ENCODE peak calls at places on chromosome 12, in seven cellular contexts. S is effector memory CD4-positive, alpha-beta T cell; Z is body of pancreas; R is prostate gland; D is IMR-90; L is pancreas; G is heart right ventricle. V is an unnamed sample. For H3K9me3, the result is how much of the 10 kb centered on the place peaks cover.

GRCh38 chr12:6201775-6202292 is 1.6 kb downstream of the CD9 start:
- DNase-seq in L (no peak), R (no peak), D (no peak), G (no peak), S (no peak), Z (no peak), V (peak)

GRCh38 chr12:129531004-129531403 is 372.8 kb downstream of the TMEM132D start:
- DNase-seq in S (no peak), Z (peak), R (no peak), G (no peak), L (no peak), D (no peak), V (no peak)

GRCh38 chr12:8922544-8922943 is 8.2 kb downstream of the PHC1 start:
- DNase-seq in Z (no peak), G (no peak), D (no peak), L (no peak), R (no peak), S (no peak), V (no peak)

GRCh38 chr12:3273409-3273853 is 196.3 kb downstream of the TSPAN9 start:
- DNase-seq in R (no peak), D (peak), L (no peak), Z (no peak), G (no peak), S (no peak), V (no peak)

GRCh38 chr12:116969615-116970575 is 59.1 kb downstream of the FBXW8 start:
- DNase-seq in G (peak), Z (peak), S (no peak), L (no peak), R (no peak), D (no peak), V (no peak)

GRCh38 chr12:131831021-131831571 is 2.9 kb downstream of the MMP17 start:
- DNase-seq in S (no peak), G (no peak), R (no peak), D (no peak), L (peak), Z (no peak), V (no peak)

GRCh38 chr12:131855521-131856142 is 27.4 kb downstream of the MMP17 start:
- DNase-seq in D (no peak), Z (no peak), L (peak), R (no peak), S (no peak), G (no peak), V (no peak)

GRCh38 chr12:42222724-42223123 is 15.3 kb downstream of the YAF2 start:
- DNase-seq in D (no peak), S (no peak), G (no peak), Z (no peak), R (no peak), L (no peak), V (no peak)

GRCh38 chr12:98870521-98870920 is 225.4 kb downstream of the APAF1 start:
- DNase-seq in S (no peak), L (no peak), D (no peak), R (no peak), G (no peak), Z (no peak), V (no peak)

GRCh38 chr12:107684990-107685359 is 624 bp upstream of the PWP1 start:
- DNase-seq in D (peak), G (no peak), R (no peak), L (no peak), S (no peak), Z (no peak), V (no peak)

GRCh38 chr12:131074221-131075083 is 120.7 kb downstream of the ADGRD1 start:
- DNase-seq in L (no peak), D (no peak), G (peak), R (no peak), Z (no peak), S (no peak), V (peak)

GRCh38 chr12:53215497-53215896 is 8.4 kb upstream of the ITGB7 start:
- DNase-seq in S (no peak), D (no peak), Z (no peak), G (no peak), R (no peak), L (no peak), V (no peak)

GRCh38 chr12:113056631-113057488 is at the start of gene DTX1:
- DNase-seq in G (peak), R (no peak), S (peak), L (peak), D (no peak), Z (peak), V (peak)

GRCh38 chr12:113577464-113578121 is 105.9 kb upstream of the LHX5 start:
- DNase-seq in S (no peak), R (no peak), G (no peak), L (no peak), D (no peak), Z (no peak), V (no peak)

GRCh38 chr12:12190087-12190809 is 76.6 kb downstream of the LRP6 start:
- DNase-seq in Z (no peak), G (no peak), L (no peak), S (no peak), D (no peak), R (no peak), V (no peak)

GRCh38 chr12:55996201-55996714 is 818 bp upstream of the SUOX start:
- DNase-seq in S (peak), L (no peak), Z (peak), G (no peak), D (peak), R (peak), V (peak)

GRCh38 chr12:120290541-120291312 is 976 bp downstream of the RNU4-2 start:
- DNase-seq in G (no peak), S (peak), D (no peak), Z (peak), R (peak), L (no peak), V (no peak)

GRCh38 chr12:75974323-75975273 is 57.0 kb downstream of the PHLDA1 start:
- DNase-seq in S (no peak), D (no peak), Z (no peak), L (no peak), G (no peak), R (no peak), V (peak)

GRCh38 chr12:92432724-92433281 is 270.0 kb upstream of the PLEKHG7 start:
- DNase-seq in R (no peak), L (no peak), S (no peak), Z (no peak), G (no peak), D (no peak), V (no peak)

GRCh38 chr12:13581031-13581430 is 384.5 kb downstream of the EMP1 start:
- DNase-seq in R (no peak), G (no peak), D (no peak), Z (no peak), S (no peak), L (no peak), V (no peak)

GRCh38 chr12:120150919-120151525 is 34.5 kb upstream of the RAB35 start:
- DNase-seq in L (no peak), Z (no peak), S (no peak), G (no peak), D (no peak), R (no peak), V (no peak)

GRCh38 chr12:32541754-32542374 is 137.2 kb upstream of the DNM1L start:
- DNase-seq in Z (no peak), S (no peak), R (no peak), D (no peak), G (no peak), L (no peak), V (no peak)

GRCh38 chr12:80857311-80857710 is 80.4 kb downstream of the LIN7A start:
- DNase-seq in S (no peak), R (no peak), L (no peak), Z (no peak), D (peak), G (no peak), V (no peak)

GRCh38 chr12:98595152-98595988 is 1.9 kb downstream of the SLC25A3 start:
- DNase-seq in D (peak), S (peak), G (no peak), R (no peak), L (no peak), Z (no peak), V (no peak)

GRCh38 chr12:49789992-49790391 is 38.2 kb downstream of the NCKAP5L start:
- DNase-seq in R (no peak), G (no peak), L (no peak), D (no peak), S (no peak), Z (no peak), V (no peak)

GRCh38 chr12:46442239-46442638 is 69.7 kb upstream of the SLC38A2 start:
- DNase-seq in D (peak), S (no peak), Z (no peak), G (no peak), R (no peak), L (no peak), V (no peak)

GRCh38 chr12:80622271-80622670 is 85.2 kb upstream of the MYF6 start:
- DNase-seq in L (no peak), R (no peak), G (no peak), D (no peak), S (no peak), Z (no peak), V (no peak)

GRCh38 chr12:51307655-51308593 is 16.1 kb downstream of the BIN2 start:
- DNase-seq in G (no peak), Z (peak), S (no peak), L (no peak), D (peak), R (peak), V (no peak)

GRCh38 chr12:113770389-113770865 is 195.7 kb downstream of the RBM19 start:
- DNase-seq in D (no peak), L (no peak), R (no peak), G (no peak), Z (no peak), S (no peak), V (no peak)

GRCh38 chr12:11580125-11580751 is 69.2 kb upstream of the ETV6 start:
- DNase-seq in L (no peak), Z (peak), S (no peak), D (peak), R (peak), G (no peak), V (peak)

GRCh38 chr12:76038176-76038575 is 6.6 kb upstream of the PHLDA1 start:
- DNase-seq in D (no peak), Z (no peak), S (no peak), L (no peak), R (no peak), G (no peak), V (no peak)

GRCh38 chr12:115355301-115355700 is 671.3 kb upstream of the TBX3 start:
- DNase-seq in D (peak), Z (no peak), R (no peak), G (no peak), L (no peak), S (no peak), V (no peak)

GRCh38 chr12:130480887-130481286 is 143.2 kb downstream of the PIWIL1 start:
- DNase-seq in R (no peak), L (no peak), D (no peak), S (no peak), G (no peak), Z (no peak), V (no peak)

GRCh38 chr12:78057075-78057474 is 226.4 kb downstream of the NAV3 start:
- DNase-seq in L (no peak), D (no peak), G (no peak), R (no peak), S (no peak), Z (no peak), V (no peak)

GRCh38 chr12:77064891-77065360 is 443 bp downstream of the E2F7 start:
- DNase-seq in D (no peak), S (no peak), L (peak), Z (no peak), G (no peak), R (no peak), V (no peak)

GRCh38 chr12:94513527-94513926 is 53.9 kb upstream of the CEP83 start:
- DNase-seq in D (no peak), Z (no peak), L (no peak), G (no peak), R (no peak), S (no peak), V (no peak)

GRCh38 chr12:46964496-46965098 is 114.8 kb upstream of the PCED1B start:
- DNase-seq in S (no peak), G (no peak), D (peak), L (no peak), Z (peak), R (no peak), V (no peak)

GRCh38 chr12:24718641-24719040 is 230.3 kb downstream of the BCAT1 start:
- DNase-seq in L (no peak), Z (no peak), R (no peak), S (no peak), D (no peak), G (no peak), V (no peak)

GRCh38 chr12:89364058-89364457 is 11.8 kb upstream of the DUSP6 start:
- DNase-seq in R (no peak), Z (no peak), S (no peak), L (no peak), G (no peak), D (no peak), V (no peak)

GRCh38 chr12:22050078-22050477 is 4.1 kb downstream of the CMAS start:
- DNase-seq in S (no peak), L (no peak), D (no peak), Z (no peak), G (no peak), R (no peak), V (no peak)

GRCh38 chr12:22048351-22049041 is 2.5 kb downstream of the CMAS start:
- DNase-seq in Z (no peak), S (no peak), R (no peak), L (no peak), D (no peak), G (no peak), V (no peak)

GRCh38 chr12:22046090-22046967 is at the start of gene CMAS:
- DNase-seq in L (peak), G (peak), R (peak), D (peak), S (peak), Z (peak), V (peak)

GRCh38 chr12:22046968-22047390 is 961 bp downstream of the CMAS start:
- DNase-seq in D (peak), L (no peak), S (no peak), G (no peak), Z (no peak), R (no peak), V (no peak)

DNA sequence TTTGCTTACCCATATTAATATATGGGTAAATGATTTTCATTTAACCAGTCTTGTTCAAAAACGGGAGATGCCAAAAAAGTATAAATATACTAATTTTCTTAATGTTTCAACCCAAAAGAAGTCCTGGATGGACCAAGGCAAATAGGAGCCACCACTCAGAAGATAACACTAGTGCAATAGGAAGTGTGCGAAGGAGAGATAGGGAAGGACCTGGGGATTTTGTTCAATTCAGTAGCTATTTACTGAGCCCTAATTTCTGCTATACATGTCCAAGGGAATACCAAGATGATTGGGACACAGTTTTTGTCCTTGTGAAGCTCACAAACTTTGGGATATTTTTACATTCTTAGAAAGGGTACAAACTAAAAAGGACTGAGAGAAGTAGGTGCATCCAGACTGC is 1.5 kb downstream of the CMAS start:
- DNase-seq in R (no peak), S (no peak), L (no peak), D (no peak), Z (no peak), G (no peak), V (no peak)
- H3K4me3 ChIP-seq in R (peak), S (no peak), L (peak), D (no peak), Z (no peak), G (no peak), V (no peak)

DNA sequence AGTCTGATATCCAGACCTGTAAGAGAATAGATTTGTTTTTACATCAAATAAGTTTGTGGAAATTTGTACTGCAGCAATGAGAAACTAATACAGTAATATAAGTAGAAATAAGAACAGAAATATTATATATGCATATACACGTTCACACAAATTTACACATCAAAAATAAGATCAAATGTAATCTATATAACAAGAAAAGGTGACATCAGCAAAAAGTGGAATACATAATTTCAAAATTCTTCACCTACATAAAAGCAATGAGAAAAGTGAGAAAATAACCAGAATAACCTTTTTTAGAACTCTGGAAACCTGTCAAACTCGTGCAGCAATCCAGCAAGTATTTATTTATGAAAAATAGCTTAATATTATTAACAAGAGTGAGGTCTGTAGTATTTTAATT is 1124.6 kb upstream of the ATXN7L3B start:
- DNase-seq in Z (no peak), S (no peak), R (no peak), D (no peak), L (no peak), G (no peak), V (no peak)
- H3K9me3 ChIP-seq in Z (under half), S (under half), R (under half), D (under half), L (under half), G (under half), V (under half)

DNA sequence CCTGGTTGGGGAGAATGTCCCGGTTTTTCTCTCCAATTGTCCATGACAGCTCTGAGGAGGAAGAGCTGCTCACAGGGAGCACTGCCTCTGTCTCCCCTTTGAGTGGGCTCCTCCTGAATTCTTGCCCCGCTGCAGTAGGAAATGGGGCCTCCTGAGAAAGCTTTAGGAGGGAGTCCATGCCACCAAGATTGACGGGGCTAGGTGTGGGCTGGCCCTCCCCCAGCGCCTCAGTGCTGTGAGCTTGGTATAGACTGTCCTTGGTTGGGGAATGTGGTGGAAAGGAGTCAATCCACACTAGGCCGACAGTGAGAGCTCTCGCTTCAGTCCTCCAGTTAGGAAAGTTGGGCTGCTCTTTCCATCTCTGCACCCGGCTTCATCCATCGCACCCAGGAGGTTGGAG is 23.4 kb upstream of the CTDSP2 start:
- DNase-seq in G (no peak), D (no peak), L (no peak), R (no peak), S (no peak), Z (no peak), V (no peak)
- H3K27ac ChIP-seq in G (no peak), D (no peak), L (no peak), R (no peak), S (no peak), Z (no peak), V (no peak)

GRCh38 chr12:122226366-122227222 is 742 bp upstream of the DIABLO start:
- DNase-seq in S (no peak), D (no peak), L (no peak), R (no peak), Z (no peak), G (no peak), V (no peak)
- H3K4me3 ChIP-seq in S (peak), D (peak), L (peak), R (peak), Z (no peak), G (peak), V (peak)

DNA sequence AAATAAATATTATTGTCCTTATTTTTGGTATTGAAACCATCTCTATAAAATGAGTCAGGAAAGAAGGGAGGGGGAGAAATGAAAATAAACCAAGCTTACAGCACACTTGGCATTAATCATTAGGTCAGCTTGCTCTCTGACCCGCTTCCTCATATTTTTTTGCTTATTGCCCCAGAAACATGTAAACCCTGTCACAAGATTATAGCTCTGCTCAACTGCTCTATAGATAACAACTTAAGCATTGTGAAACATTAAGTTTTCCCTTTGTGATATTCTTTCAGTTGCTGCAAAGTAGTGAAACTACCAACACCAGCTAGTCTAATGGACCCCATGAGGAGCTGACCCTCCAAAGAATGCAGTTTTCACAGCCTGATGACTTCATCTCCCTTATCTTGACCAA is 819.5 kb downstream of the SLC16A7 start:
- DNase-seq in Z (no peak), L (no peak), S (no peak), R (no peak), D (peak), G (no peak), V (no peak)
- H3K9me3 ChIP-seq in Z (under half), L (under half), S (under half), R (under half), D (under half), G (under half), V (under half)

GRCh38 chr12:124758266-124759200 is 105.1 kb downstream of the SCARB1 start:
- DNase-seq in S (no peak), L (no peak), Z (no peak), G (no peak), R (no peak), D (no peak), V (no peak)

GRCh38 chr12:124761876-124762275 is 101.8 kb downstream of the SCARB1 start:
- DNase-seq in D (no peak), S (no peak), L (no peak), R (no peak), G (peak), Z (no peak), V (no peak)

GRCh38 chr12:124760548-124760947 is 103.1 kb downstream of the SCARB1 start:
- DNase-seq in R (no peak), Z (no peak), G (no peak), L (no peak), D (no peak), S (no peak), V (no peak)

GRCh38 chr12:124761056-124761455 is 102.6 kb downstream of the SCARB1 start:
- DNase-seq in G (no peak), L (no peak), R (no peak), Z (no peak), S (no peak), D (no peak), V (no peak)

GRCh38 chr12:124759841-124760508 is 103.7 kb downstream of the SCARB1 start:
- DNase-seq in R (peak), S (no peak), G (peak), D (no peak), L (no peak), Z (peak), V (peak)
- H3K27ac ChIP-seq in R (no peak), S (no peak), G (peak), D (no peak), L (peak), Z (no peak), V (peak)

GRCh38 chr12:95574799-95575452 is 23.6 kb upstream of the USP44 start:
- DNase-seq in Z (no peak), R (no peak), D (peak), G (no peak), L (no peak), S (no peak), V (no peak)
- H3K4me3 ChIP-seq in Z (no peak), R (no peak), D (no peak), G (no peak), L (no peak), S (no peak), V (no peak)

GRCh38 chr12:133080051-133080618 is 588 bp upstream of the ZNF140 start:
- DNase-seq in G (peak), D (peak), L (peak), S (peak), R (peak), Z (peak), V (no peak)
- H3K9me3 ChIP-seq in G (half or more), D (under half), L (under half), S (under half), R (under half), Z (under half), V (half or more)

V was measured in upper lobe of left lung.